ENCODE peak calls at places on chromosomes 2 and 18, in seven cellular contexts. One of them, this sample, is unnamed.

GRCh38 chr2:111139637-111140317 is 19.1 kb downstream of the BCL2L11 start:
- DNase-seq in mesothelial cell of epicardium: no peak
- DNase-seq in foreskin fibroblast: peak
- DNase-seq in colonic mucosa: no peak
- DNase-seq in fibroblast of pulmonary artery: no peak
- DNase-seq in left lung: no peak
- DNase-seq in AG04450: no peak
- DNase-seq in this sample: no peak

GRCh38 chr2:125073440-125073839 is 1048.4 kb downstream of the CNTNAP5 start:
- DNase-seq in mesothelial cell of epicardium: no peak
- DNase-seq in fibroblast of pulmonary artery: no peak
- DNase-seq in AG04450: no peak
- DNase-seq in colonic mucosa: no peak
- DNase-seq in foreskin fibroblast: no peak
- DNase-seq in left lung: no peak
- DNase-seq in this sample: no peak

GRCh38 chr2:23402205-23402740 is 17.3 kb downstream of the KLHL29 start:
- DNase-seq in mesothelial cell of epicardium: no peak
- DNase-seq in AG04450: no peak
- DNase-seq in fibroblast of pulmonary artery: no peak
- DNase-seq in colonic mucosa: no peak
- DNase-seq in left lung: no peak
- DNase-seq in foreskin fibroblast: no peak
- DNase-seq in this sample: no peak

GRCh38 chr2:240179941-240180666 is 39.6 kb upstream of the OTOS start:
- DNase-seq in colonic mucosa: no peak
- DNase-seq in fibroblast of pulmonary artery: no peak
- DNase-seq in foreskin fibroblast: no peak
- DNase-seq in mesothelial cell of epicardium: no peak
- DNase-seq in left lung: no peak
- DNase-seq in AG04450: no peak
- DNase-seq in this sample: no peak

GRCh38 chr2:201631041-201631440 is 12.3 kb downstream of the TMEM237 start:
- DNase-seq in left lung: no peak
- DNase-seq in mesothelial cell of epicardium: no peak
- DNase-seq in AG04450: no peak
- DNase-seq in colonic mucosa: no peak
- DNase-seq in fibroblast of pulmonary artery: no peak
- DNase-seq in foreskin fibroblast: no peak
- DNase-seq in this sample: no peak

GRCh38 chr2:134119117-134119671 is 134.7 kb upstream of the MGAT5 start:
- DNase-seq in fibroblast of pulmonary artery: no peak
- DNase-seq in colonic mucosa: no peak
- DNase-seq in mesothelial cell of epicardium: no peak
- DNase-seq in left lung: no peak
- DNase-seq in AG04450: no peak
- DNase-seq in foreskin fibroblast: peak
- DNase-seq in this sample: no peak

GRCh38 chr2:174477772-174478171 is 9.1 kb downstream of the GPR155 start:
- DNase-seq in foreskin fibroblast: no peak
- DNase-seq in fibroblast of pulmonary artery: no peak
- DNase-seq in mesothelial cell of epicardium: no peak
- DNase-seq in AG04450: no peak
- DNase-seq in left lung: no peak
- DNase-seq in colonic mucosa: no peak
- DNase-seq in this sample: no peak

GRCh38 chr2:9800975-9801723 is 42.1 kb upstream of the TAF1B start:
- DNase-seq in foreskin fibroblast: peak
- DNase-seq in fibroblast of pulmonary artery: peak
- DNase-seq in left lung: peak
- DNase-seq in mesothelial cell of epicardium: no peak
- DNase-seq in colonic mucosa: no peak
- DNase-seq in AG04450: no peak
- DNase-seq in this sample: peak

GRCh38 chr2:183038341-183039300 is at the start of gene NCKAP1:
- DNase-seq in foreskin fibroblast: peak
- DNase-seq in mesothelial cell of epicardium: peak
- DNase-seq in AG04450: peak
- DNase-seq in fibroblast of pulmonary artery: peak
- DNase-seq in left lung: peak
- DNase-seq in colonic mucosa: peak
- DNase-seq in this sample: peak

GRCh38 chr2:26970928-26971627 is 641 bp downstream of the MAPRE3 start:
- DNase-seq in colonic mucosa: no peak
- DNase-seq in foreskin fibroblast: peak
- DNase-seq in AG04450: no peak
- DNase-seq in mesothelial cell of epicardium: no peak
- DNase-seq in left lung: no peak
- DNase-seq in fibroblast of pulmonary artery: peak
- DNase-seq in this sample: no peak

GRCh38 chr2:152407204-152407721 is 72.3 kb downstream of the FMNL2 start:
- DNase-seq in foreskin fibroblast: peak
- DNase-seq in left lung: peak
- DNase-seq in colonic mucosa: peak
- DNase-seq in fibroblast of pulmonary artery: peak
- DNase-seq in AG04450: no peak
- DNase-seq in mesothelial cell of epicardium: no peak
- DNase-seq in this sample: no peak

GRCh38 chr18:12308386-12309100 is 502 bp downstream of the TUBB6 start:
- DNase-seq in fibroblast of pulmonary artery: peak
- DNase-seq in AG04450: peak
- DNase-seq in colonic mucosa: peak
- DNase-seq in left lung: peak
- DNase-seq in mesothelial cell of epicardium: no peak
- DNase-seq in foreskin fibroblast: peak
- DNase-seq in this sample: peak

GRCh38 chr2:58127111-58127510 is 80.5 kb downstream of the VRK2 start:
- DNase-seq in fibroblast of pulmonary artery: no peak
- DNase-seq in mesothelial cell of epicardium: no peak
- DNase-seq in AG04450: no peak
- DNase-seq in colonic mucosa: no peak
- DNase-seq in foreskin fibroblast: no peak
- DNase-seq in left lung: no peak
- DNase-seq in this sample: no peak

GRCh38 chr2:58135861-58136260 is 89.3 kb downstream of the VRK2 start:
- DNase-seq in mesothelial cell of epicardium: no peak
- DNase-seq in AG04450: no peak
- DNase-seq in fibroblast of pulmonary artery: no peak
- DNase-seq in colonic mucosa: no peak
- DNase-seq in left lung: no peak
- DNase-seq in foreskin fibroblast: peak
- DNase-seq in this sample: no peak

GRCh38 chr2:58133395-58133794 is 86.8 kb downstream of the VRK2 start:
- DNase-seq in fibroblast of pulmonary artery: peak
- DNase-seq in mesothelial cell of epicardium: no peak
- DNase-seq in left lung: no peak
- DNase-seq in AG04450: no peak
- DNase-seq in foreskin fibroblast: peak
- DNase-seq in colonic mucosa: no peak
- DNase-seq in this sample: no peak

GRCh38 chr2:58130238-58130637 is 83.6 kb downstream of the VRK2 start:
- DNase-seq in left lung: no peak
- DNase-seq in mesothelial cell of epicardium: no peak
- DNase-seq in colonic mucosa: no peak
- DNase-seq in fibroblast of pulmonary artery: no peak
- DNase-seq in AG04450: no peak
- DNase-seq in foreskin fibroblast: no peak
- DNase-seq in this sample: no peak

GRCh38 chr2:58131191-58132011 is 84.8 kb downstream of the VRK2 start:
- DNase-seq in AG04450: no peak
- DNase-seq in foreskin fibroblast: peak
- DNase-seq in colonic mucosa: no peak
- DNase-seq in mesothelial cell of epicardium: no peak
- DNase-seq in left lung: no peak
- DNase-seq in fibroblast of pulmonary artery: peak
- DNase-seq in this sample: no peak
- TF ChIP-seq CTCF in AG04450: peak
- TF ChIP-seq CTCF in foreskin fibroblast: no peak
- TF ChIP-seq CTCF in colonic mucosa: no peak
- TF ChIP-seq CTCF in mesothelial cell of epicardium: no peak
- TF ChIP-seq CTCF in left lung: no peak
- TF ChIP-seq CTCF in fibroblast of pulmonary artery: peak
- TF ChIP-seq CTCF in this sample: no peak

GRCh38 chr18:58578835-58579560 is 49.9 kb downstream of the ALPK2 start:
- DNase-seq in mesothelial cell of epicardium: no peak
- DNase-seq in foreskin fibroblast: peak
- DNase-seq in colonic mucosa: no peak
- DNase-seq in fibroblast of pulmonary artery: peak
- DNase-seq in left lung: no peak
- DNase-seq in AG04450: peak
- DNase-seq in this sample: no peak

GRCh38 chr18:58580623-58581022 is 48.3 kb downstream of the ALPK2 start:
- DNase-seq in left lung: no peak
- DNase-seq in foreskin fibroblast: peak
- DNase-seq in colonic mucosa: no peak
- DNase-seq in AG04450: no peak
- DNase-seq in fibroblast of pulmonary artery: peak
- DNase-seq in mesothelial cell of epicardium: no peak
- DNase-seq in this sample: no peak

GRCh38 chr18:58579561-58580047 is 49.3 kb downstream of the ALPK2 start:
- DNase-seq in colonic mucosa: no peak
- DNase-seq in foreskin fibroblast: peak
- DNase-seq in fibroblast of pulmonary artery: peak
- DNase-seq in mesothelial cell of epicardium: no peak
- DNase-seq in AG04450: peak
- DNase-seq in left lung: no peak
- DNase-seq in this sample: no peak

GRCh38 chr18:58580078-58580477 is 48.8 kb downstream of the ALPK2 start:
- DNase-seq in mesothelial cell of epicardium: no peak
- DNase-seq in AG04450: no peak
- DNase-seq in fibroblast of pulmonary artery: no peak
- DNase-seq in colonic mucosa: no peak
- DNase-seq in left lung: no peak
- DNase-seq in foreskin fibroblast: peak
- DNase-seq in this sample: no peak

DNA sequence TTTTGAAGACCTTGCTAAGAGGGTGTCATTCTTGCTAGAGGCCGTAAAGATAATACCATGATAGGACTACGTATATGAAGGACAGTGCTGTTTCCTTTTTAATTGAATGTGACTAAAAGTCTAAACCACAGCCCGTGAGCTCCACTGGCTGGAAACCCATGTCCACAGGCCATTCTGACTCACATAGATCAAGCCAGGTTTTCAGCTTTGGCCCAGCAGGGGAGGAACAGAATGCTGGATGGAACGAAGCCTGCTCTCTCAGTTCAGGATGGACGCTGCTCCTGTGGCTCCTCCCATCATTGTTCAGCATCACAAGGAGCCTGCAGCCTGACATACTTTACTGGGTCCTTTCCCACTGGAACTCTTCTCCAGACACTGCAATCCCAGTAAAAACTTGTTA is 47.6 kb downstream of the ALPK2 start:
- DNase-seq in foreskin fibroblast: peak
- DNase-seq in left lung: no peak
- DNase-seq in mesothelial cell of epicardium: no peak
- DNase-seq in colonic mucosa: no peak
- DNase-seq in fibroblast of pulmonary artery: peak
- DNase-seq in AG04450: peak
- DNase-seq in this sample: no peak
- TF ChIP-seq CTCF in foreskin fibroblast: peak
- TF ChIP-seq CTCF in left lung: no peak
- TF ChIP-seq CTCF in mesothelial cell of epicardium: no peak
- TF ChIP-seq CTCF in colonic mucosa: no peak
- TF ChIP-seq CTCF in fibroblast of pulmonary artery: peak
- TF ChIP-seq CTCF in AG04450: peak
- TF ChIP-seq CTCF in this sample: no peak

DNA sequence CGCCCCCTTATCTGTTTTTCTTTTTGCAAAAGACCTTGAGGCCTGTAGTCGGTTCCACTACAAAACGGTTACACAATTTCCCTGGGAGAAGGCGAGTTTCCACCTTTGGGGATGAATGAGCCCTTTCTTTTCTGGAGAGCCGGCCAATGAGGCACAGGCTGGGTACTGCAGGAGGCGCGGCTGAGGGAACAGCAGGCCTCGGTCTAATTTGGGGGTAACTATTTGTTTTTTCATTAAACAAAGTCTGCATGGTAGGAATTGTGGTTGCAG is 129.2 kb downstream of the MYCN start:
- DNase-seq in fibroblast of pulmonary artery: no peak
- DNase-seq in AG04450: no peak
- DNase-seq in left lung: no peak
- DNase-seq in colonic mucosa: no peak
- DNase-seq in foreskin fibroblast: no peak
- DNase-seq in mesothelial cell of epicardium: no peak
- DNase-seq in this sample: no peak
- TF ChIP-seq CTCF in fibroblast of pulmonary artery: no peak
- TF ChIP-seq CTCF in AG04450: no peak
- TF ChIP-seq CTCF in left lung: no peak
- TF ChIP-seq CTCF in colonic mucosa: no peak
- TF ChIP-seq CTCF in foreskin fibroblast: no peak
- TF ChIP-seq CTCF in mesothelial cell of epicardium: no peak
- TF ChIP-seq CTCF in this sample: no peak

GRCh38 chr18:26803643-26804042 is 61.9 kb downstream of the AQP4 start:
- DNase-seq in mesothelial cell of epicardium: no peak
- DNase-seq in AG04450: no peak
- DNase-seq in foreskin fibroblast: no peak
- DNase-seq in left lung: no peak
- DNase-seq in fibroblast of pulmonary artery: no peak
- DNase-seq in colonic mucosa: no peak
- DNase-seq in this sample: no peak
- TF ChIP-seq CTCF in mesothelial cell of epicardium: no peak
- TF ChIP-seq CTCF in AG04450: no peak
- TF ChIP-seq CTCF in foreskin fibroblast: no peak
- TF ChIP-seq CTCF in left lung: no peak
- TF ChIP-seq CTCF in fibroblast of pulmonary artery: no peak
- TF ChIP-seq CTCF in colonic mucosa: no peak
- TF ChIP-seq CTCF in this sample: no peak

DNA sequence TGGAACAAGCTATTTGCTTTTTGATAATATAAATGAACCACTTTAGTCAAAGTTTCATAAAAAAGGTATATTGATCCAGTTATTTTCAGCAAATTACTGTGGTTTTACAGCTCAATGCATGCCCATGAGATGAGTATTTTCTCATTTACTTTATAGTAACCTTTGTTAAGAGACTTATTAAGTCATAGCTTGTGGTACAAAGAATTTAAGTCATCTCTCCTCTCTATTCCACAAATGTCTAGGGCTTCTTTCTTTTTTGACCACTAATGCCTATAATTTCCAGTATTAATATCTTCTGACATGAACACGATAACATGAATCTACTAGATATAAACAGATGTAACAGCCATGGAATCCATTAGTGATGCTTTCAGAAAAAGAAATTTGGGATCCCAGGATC is 42.7 kb upstream of the KDM3A start:
- DNase-seq in foreskin fibroblast: no peak
- DNase-seq in colonic mucosa: no peak
- DNase-seq in AG04450: no peak
- DNase-seq in left lung: no peak
- DNase-seq in fibroblast of pulmonary artery: no peak
- DNase-seq in mesothelial cell of epicardium: no peak
- DNase-seq in this sample: no peak
- TF ChIP-seq CTCF in foreskin fibroblast: no peak
- TF ChIP-seq CTCF in colonic mucosa: no peak
- TF ChIP-seq CTCF in AG04450: no peak
- TF ChIP-seq CTCF in left lung: no peak
- TF ChIP-seq CTCF in fibroblast of pulmonary artery: no peak
- TF ChIP-seq CTCF in mesothelial cell of epicardium: no peak
- TF ChIP-seq CTCF in this sample: no peak

GRCh38 chr2:238120463-238121298 is 17.8 kb upstream of the KLHL30 start:
- DNase-seq in AG04450: no peak
- DNase-seq in colonic mucosa: no peak
- DNase-seq in fibroblast of pulmonary artery: peak
- DNase-seq in mesothelial cell of epicardium: no peak
- DNase-seq in left lung: peak
- DNase-seq in foreskin fibroblast: peak
- DNase-seq in this sample: no peak
- TF ChIP-seq CTCF in AG04450: no peak
- TF ChIP-seq CTCF in colonic mucosa: no peak
- TF ChIP-seq CTCF in fibroblast of pulmonary artery: peak
- TF ChIP-seq CTCF in mesothelial cell of epicardium: no peak
- TF ChIP-seq CTCF in left lung: no peak
- TF ChIP-seq CTCF in foreskin fibroblast: no peak
- TF ChIP-seq CTCF in this sample: no peak